ENCODE peak calls at places on chromosomes 5 and 9, in four cellular contexts. One of them, this sample, is unnamed.

GRCh38 chr5:1002836-1003235 is 5.8 kb upstream of the NKD2 start:
- DNase-seq in K562: no peak
- DNase-seq in GM12878: no peak
- DNase-seq in HepG2: no peak
- DNase-seq in this sample: no peak

GRCh38 chr5:75526065-75526464 is 14.4 kb downstream of the POLK start:
- DNase-seq in GM12878: no peak
- DNase-seq in K562: no peak
- DNase-seq in HepG2: no peak
- DNase-seq in this sample: no peak

GRCh38 chr5:178442361-178443256 is 147.6 kb downstream of the COL23A1 start:
- DNase-seq in GM12878: no peak
- DNase-seq in HepG2: no peak
- DNase-seq in K562: no peak
- DNase-seq in this sample: no peak

GRCh38 chr9:130936285-130937117 is 2.5 kb downstream of the FIBCD1 start:
- DNase-seq in HepG2: peak
- DNase-seq in GM12878: no peak
- DNase-seq in K562: peak
- DNase-seq in this sample: peak

GRCh38 chr5:122694884-122695283 is 80.0 kb upstream of the SNX2 start:
- DNase-seq in HepG2: no peak
- DNase-seq in K562: no peak
- DNase-seq in GM12878: no peak
- DNase-seq in this sample: no peak

GRCh38 chr9:115593587-115594091 is 475.7 kb upstream of the TNC start:
- DNase-seq in HepG2: peak
- DNase-seq in K562: peak
- DNase-seq in GM12878: no peak
- DNase-seq in this sample: no peak

GRCh38 chr9:93990448-93990847 is 35.3 kb upstream of the BARX1 start:
- DNase-seq in HepG2: no peak
- DNase-seq in K562: no peak
- DNase-seq in GM12878: no peak
- DNase-seq in this sample: no peak

GRCh38 chr9:129620669-129621295 is at the start of gene C9orf50:
- DNase-seq in GM12878: no peak
- DNase-seq in HepG2: no peak
- DNase-seq in K562: no peak
- DNase-seq in this sample: no peak

GRCh38 chr9:69299316-69299715 is 25.7 kb upstream of the ENTREP1 start:
- DNase-seq in HepG2: no peak
- DNase-seq in GM12878: no peak
- DNase-seq in K562: no peak
- DNase-seq in this sample: no peak

GRCh38 chr9:112838342-112838741 is 52.3 kb downstream of the SLC46A2 start:
- DNase-seq in HepG2: no peak
- DNase-seq in GM12878: no peak
- DNase-seq in K562: no peak
- DNase-seq in this sample: no peak

GRCh38 chr5:59066367-59067163 is 483.7 kb downstream of the RAB3C start:
- DNase-seq in GM12878: no peak
- DNase-seq in K562: no peak
- DNase-seq in HepG2: no peak
- DNase-seq in this sample: no peak

GRCh38 chr5:66472010-66472409 is 124.2 kb upstream of the MAST4 start:
- DNase-seq in K562: no peak
- DNase-seq in HepG2: no peak
- DNase-seq in GM12878: no peak
- DNase-seq in this sample: no peak

GRCh38 chr5:72269411-72269780 is 50.6 kb downstream of the MRPS27 start:
- DNase-seq in GM12878: no peak
- DNase-seq in K562: no peak
- DNase-seq in HepG2: no peak
- DNase-seq in this sample: no peak

GRCh38 chr5:56595561-56595960 is 219.8 kb upstream of the MAP3K1 start:
- DNase-seq in K562: no peak
- DNase-seq in GM12878: no peak
- DNase-seq in HepG2: no peak
- DNase-seq in this sample: no peak

GRCh38 chr5:128413356-128413755 is 124.7 kb downstream of the FBN2 start:
- DNase-seq in HepG2: no peak
- DNase-seq in K562: no peak
- DNase-seq in GM12878: no peak
- DNase-seq in this sample: no peak

GRCh38 chr9:76296561-76297276 is 97.5 kb downstream of the RFK start:
- DNase-seq in HepG2: no peak
- DNase-seq in GM12878: no peak
- DNase-seq in K562: no peak
- DNase-seq in this sample: no peak

GRCh38 chr9:130849356-130849755 is 14.3 kb downstream of the ABL1 start:
- DNase-seq in HepG2: no peak
- DNase-seq in GM12878: no peak
- DNase-seq in K562: no peak
- DNase-seq in this sample: no peak

GRCh38 chr9:126009047-126009446 is 261.9 kb downstream of the PBX3 start:
- DNase-seq in HepG2: no peak
- DNase-seq in GM12878: no peak
- DNase-seq in K562: peak
- DNase-seq in this sample: no peak

GRCh38 chr5:9194509-9194908 is 351.4 kb downstream of the SEMA5A start:
- DNase-seq in GM12878: no peak
- DNase-seq in HepG2: no peak
- DNase-seq in K562: no peak
- DNase-seq in this sample: no peak

GRCh38 chr9:128275198-128276007 is at the start of gene GOLGA2:
- DNase-seq in GM12878: no peak
- DNase-seq in HepG2: peak
- DNase-seq in K562: peak
- DNase-seq in this sample: peak

GRCh38 chr5:148491793-148492184 is 108.0 kb downstream of the FBXO38 start:
- DNase-seq in K562: no peak
- DNase-seq in HepG2: peak
- DNase-seq in GM12878: no peak
- DNase-seq in this sample: no peak

GRCh38 chr5:16957305-16958165 is 21.4 kb upstream of the MYO10 start:
- DNase-seq in HepG2: no peak
- DNase-seq in K562: no peak
- DNase-seq in GM12878: no peak
- DNase-seq in this sample: no peak

GRCh38 chr5:149213264-149213663 is 58.4 kb upstream of the AFAP1L1 start:
- DNase-seq in HepG2: no peak
- DNase-seq in K562: no peak
- DNase-seq in GM12878: no peak
- DNase-seq in this sample: no peak

GRCh38 chr5:36442352-36442751 is 140.7 kb upstream of the RANBP3L start:
- DNase-seq in K562: peak
- DNase-seq in GM12878: no peak
- DNase-seq in HepG2: peak
- DNase-seq in this sample: no peak

GRCh38 chr5:167777746-167778145 is 513.7 kb upstream of the WWC1 start:
- DNase-seq in GM12878: no peak
- DNase-seq in HepG2: no peak
- DNase-seq in K562: no peak
- DNase-seq in this sample: no peak

GRCh38 chr9:38360880-38361836 is 31.3 kb upstream of the ALDH1B1 start:
- DNase-seq in HepG2: no peak
- DNase-seq in K562: no peak
- DNase-seq in GM12878: no peak
- DNase-seq in this sample: no peak

GRCh38 chr5:72034710-72035109 is 72.6 kb upstream of the MAP1B start:
- DNase-seq in K562: no peak
- DNase-seq in HepG2: no peak
- DNase-seq in GM12878: no peak
- DNase-seq in this sample: no peak

GRCh38 chr5:746258-746761 is 38.2 kb downstream of the ZDHHC11B start:
- DNase-seq in K562: no peak
- DNase-seq in HepG2: no peak
- DNase-seq in GM12878: no peak
- DNase-seq in this sample: peak

GRCh38 chr5:158301186-158301585 is 442.2 kb upstream of the CLINT1 start:
- DNase-seq in K562: no peak
- DNase-seq in GM12878: no peak
- DNase-seq in HepG2: no peak
- DNase-seq in this sample: no peak
- TF ChIP-seq CREB1 in K562: no peak
- TF ChIP-seq CREB1 in GM12878: no peak
- TF ChIP-seq CREB1 in HepG2: no peak
- TF ChIP-seq CREB1 in this sample: no peak

DNA sequence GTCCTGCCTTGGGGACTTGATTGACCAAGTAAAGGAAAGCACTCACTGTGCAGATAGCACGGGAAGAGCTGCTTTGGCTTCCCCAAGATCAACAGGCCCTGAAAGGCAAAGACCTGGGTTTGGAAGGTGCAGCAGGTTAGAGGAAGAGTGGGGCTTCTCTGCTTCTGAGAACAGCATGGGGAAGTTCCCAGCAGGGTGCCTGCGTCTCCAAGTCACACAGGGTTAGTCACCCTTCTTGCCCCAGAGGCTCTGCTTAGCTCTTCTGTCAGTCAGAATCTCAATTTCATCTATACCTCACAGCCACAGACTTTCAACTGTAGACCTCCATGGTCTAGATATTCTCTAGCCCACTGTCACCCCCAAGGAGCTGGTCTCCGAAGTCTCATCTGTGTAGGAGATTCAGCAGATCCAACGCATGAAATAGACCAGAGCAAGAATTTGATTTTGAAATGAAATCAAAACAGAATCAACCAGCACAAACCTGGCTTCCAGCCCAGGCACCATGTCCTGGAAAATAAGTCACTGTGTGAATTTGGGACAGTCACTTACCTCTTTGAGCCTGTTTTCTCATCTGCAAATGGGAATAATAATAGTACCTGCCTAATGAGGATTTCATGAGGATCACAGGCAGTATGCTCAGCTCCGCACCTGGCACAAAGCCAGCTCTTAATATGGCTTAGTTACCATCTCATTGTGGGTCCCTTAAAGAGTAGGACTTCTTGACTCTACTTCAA is 64.0 kb downstream of the SFXN1 start:
- DNase-seq in GM12878: no peak
- DNase-seq in K562: no peak
- DNase-seq in HepG2: no peak
- DNase-seq in this sample: no peak
- TF ChIP-seq ESRRA in GM12878: no peak
- TF ChIP-seq ESRRA in K562: no peak
- TF ChIP-seq ESRRA in HepG2: no peak
- TF ChIP-seq ESRRA in this sample: no peak

GRCh38 chr5:121199238-121199999 is 652.3 kb upstream of the FTMT start:
- DNase-seq in HepG2: no peak
- DNase-seq in GM12878: no peak
- DNase-seq in K562: no peak
- DNase-seq in this sample: no peak
- TF ChIP-seq CREB1 in HepG2: no peak
- TF ChIP-seq CREB1 in GM12878: no peak
- TF ChIP-seq CREB1 in K562: no peak
- TF ChIP-seq CREB1 in this sample: no peak

GRCh38 chr5:81721049-81721448 is 29.8 kb downstream of the SSBP2 start:
- DNase-seq in GM12878: no peak
- DNase-seq in K562: no peak
- DNase-seq in HepG2: no peak
- DNase-seq in this sample: no peak

GRCh38 chr5:81718300-81718699 is 32.6 kb downstream of the SSBP2 start:
- DNase-seq in K562: peak
- DNase-seq in GM12878: no peak
- DNase-seq in HepG2: no peak
- DNase-seq in this sample: no peak

GRCh38 chr5:81719743-81720142 is 31.2 kb downstream of the SSBP2 start:
- DNase-seq in GM12878: no peak
- DNase-seq in HepG2: no peak
- DNase-seq in K562: no peak
- DNase-seq in this sample: no peak

GRCh38 chr5:81717221-81717620 is 33.7 kb downstream of the SSBP2 start:
- DNase-seq in GM12878: no peak
- DNase-seq in HepG2: no peak
- DNase-seq in K562: no peak
- DNase-seq in this sample: no peak

DNA sequence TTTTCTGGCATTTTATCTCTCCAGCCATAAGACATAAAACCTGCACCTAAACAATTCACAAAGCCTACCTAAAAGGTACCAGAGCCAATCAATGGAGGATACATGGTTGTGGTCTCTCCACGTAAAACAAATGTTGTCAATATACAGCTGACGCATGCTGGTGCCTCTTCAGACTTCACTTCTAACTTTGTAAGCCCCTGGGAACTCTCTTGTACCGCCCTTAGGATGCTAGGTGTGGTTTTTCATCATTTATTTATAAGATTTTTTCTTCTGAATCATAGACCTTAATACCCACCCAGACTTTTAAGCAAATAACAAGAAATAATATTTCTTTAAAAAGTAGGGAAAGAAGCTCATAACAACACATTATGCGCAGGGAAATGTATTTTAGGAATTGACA is 33.1 kb downstream of the SSBP2 start:
- DNase-seq in GM12878: no peak
- DNase-seq in K562: no peak
- DNase-seq in HepG2: no peak
- DNase-seq in this sample: no peak
- TF ChIP-seq ESRRA in GM12878: no peak
- TF ChIP-seq ESRRA in K562: no peak
- TF ChIP-seq ESRRA in HepG2: no peak
- TF ChIP-seq ESRRA in this sample: no peak

DNA sequence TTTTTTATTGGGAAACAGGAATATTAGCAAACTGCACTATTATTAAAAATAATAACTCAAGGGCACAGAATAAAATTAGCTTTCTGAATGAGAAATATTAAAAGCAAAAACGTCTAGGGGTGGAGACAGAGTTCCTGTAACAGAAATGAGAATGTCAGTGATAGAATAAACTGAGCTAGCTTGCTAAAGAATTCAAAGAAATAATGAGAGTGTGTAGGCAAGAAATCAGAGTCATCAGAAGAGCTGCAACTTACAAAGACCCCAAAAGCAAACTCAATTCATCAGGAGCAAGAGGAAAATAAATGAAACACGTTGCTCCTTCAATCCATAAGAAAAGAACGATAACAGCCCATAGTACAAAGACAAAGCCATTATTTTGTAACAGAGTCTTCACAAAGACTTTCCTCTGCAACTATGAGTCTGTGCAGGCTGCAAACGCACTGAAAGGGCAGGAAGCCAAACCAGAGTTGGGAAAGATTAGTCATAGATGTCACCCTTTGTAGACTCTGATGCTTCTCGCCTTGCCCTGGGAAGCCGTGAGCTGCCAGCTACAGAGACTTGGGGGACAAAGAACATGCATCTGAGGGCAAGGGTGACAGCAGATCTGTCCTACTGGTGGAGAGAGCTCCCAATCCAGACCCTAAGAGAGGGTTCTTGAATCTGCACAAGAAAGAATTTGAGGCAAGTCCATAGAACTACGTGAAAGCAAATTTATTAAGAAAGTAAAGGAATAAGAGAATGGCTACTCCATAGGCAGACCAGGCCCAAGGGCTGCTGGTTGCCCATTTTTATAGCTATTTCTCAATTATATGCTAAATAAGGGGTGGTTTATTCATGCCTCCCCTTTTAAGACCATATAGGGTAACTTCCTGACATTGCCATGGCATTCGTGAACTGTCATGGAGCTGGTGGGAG is 40.8 kb downstream of the SHC3 start:
- DNase-seq in HepG2: no peak
- DNase-seq in K562: no peak
- DNase-seq in GM12878: no peak
- DNase-seq in this sample: no peak
- TF ChIP-seq CREB1 in HepG2: no peak
- TF ChIP-seq CREB1 in K562: no peak
- TF ChIP-seq CREB1 in GM12878: no peak
- TF ChIP-seq CREB1 in this sample: no peak